ENCODE peak calls at places on chromosomes 16 and 17, in four cellular contexts. T is right lobe of liver, D is RPMI7951, B is fibroblast of the conjunctiva. J is an unnamed sample.

GRCh38 chr16:84603115-84603816 is 14.6 kb downstream of the COTL1 start:
- DNase-seq in D (peak), B (peak), T (no peak), J (no peak)

GRCh38 chr17:6677946-6678345 is 26.4 kb downstream of the C17orf100 start:
- DNase-seq in T (no peak), B (no peak), D (no peak), J (no peak)

GRCh38 chr17:9611557-9611956 is 33.8 kb upstream of the USP43 start:
- DNase-seq in T (no peak), B (no peak), D (no peak), J (no peak)

GRCh38 chr16:66421891-66422290 is 5.2 kb upstream of the BEAN1 start:
- DNase-seq in B (no peak), T (no peak), D (no peak), J (no peak)

GRCh38 chr17:2386400-2387085 is 14.3 kb downstream of the MNT start:
- DNase-seq in B (no peak), D (no peak), T (no peak), J (no peak)

GRCh38 chr16:1706386-1707192 is 594 bp downstream of the MAPK8IP3 start:
- DNase-seq in T (peak), D (peak), B (no peak), J (peak)

GRCh38 chr17:69414408-69415274 is at the start of gene MAP2K6:
- DNase-seq in T (peak), B (peak), D (peak), J (peak)

GRCh38 chr17:7856081-7856791 is 1.1 kb downstream of the NAA38 start:
- DNase-seq in D (peak), T (peak), B (no peak), J (no peak)

GRCh38 chr17:13182450-13182849 is 164.6 kb upstream of the ELAC2 start:
- DNase-seq in D (no peak), B (no peak), T (no peak), J (no peak)

GRCh38 chr16:84312783-84313382 is 18.2 kb downstream of the WFDC1 start:
- DNase-seq in T (no peak), B (no peak), D (no peak), J (no peak)

GRCh38 chr16:85490971-85491771 is 122.0 kb upstream of the GSE1 start:
- DNase-seq in T (no peak), D (no peak), B (no peak), J (no peak)

GRCh38 chr16:2385441-2385840 is 43.8 kb upstream of the CCNF start:
- DNase-seq in T (no peak), B (no peak), D (no peak), J (no peak)

GRCh38 chr17:81409190-81409935 is 14.1 kb downstream of the BAHCC1 start:
- DNase-seq in B (no peak), D (no peak), T (no peak), J (no peak)

GRCh38 chr16:57562066-57562465 is 19.6 kb downstream of the ADGRG5 start:
- DNase-seq in T (no peak), D (no peak), B (no peak), J (no peak)

GRCh38 chr17:50631908-50632571 is 2.6 kb upstream of the ABCC3 start:
- DNase-seq in T (no peak), B (no peak), D (no peak), J (no peak)

GRCh38 chr17:35084987-35085386 is 21.5 kb upstream of the RFFL start:
- DNase-seq in T (no peak), D (peak), B (no peak), J (no peak)

GRCh38 chr16:88662222-88662842 is 559 bp downstream of the MVD start:
- DNase-seq in T (no peak), B (no peak), D (no peak), J (no peak)

GRCh38 chr17:31202968-31203367 is 94.1 kb downstream of the OMG start:
- DNase-seq in B (no peak), T (no peak), D (no peak), J (no peak)

GRCh38 chr16:15446901-15447300 is 12.5 kb downstream of the BMERB1 start:
- DNase-seq in D (no peak), B (no peak), T (no peak), J (no peak)

GRCh38 chr16:57976331-57976796 is 5.4 kb upstream of the CNGB1 start:
- DNase-seq in D (no peak), T (no peak), B (no peak), J (no peak)

GRCh38 chr16:87431926-87432325 is 39.8 kb downstream of the MAP1LC3B start:
- DNase-seq in D (peak), B (peak), T (no peak), J (no peak)

GRCh38 chr16:78045865-78046581 is 23.7 kb downstream of the CLEC3A start:
- DNase-seq in B (peak), T (peak), D (peak), J (no peak)

GRCh38 chr17:27457731-27458523 is 1.7 kb downstream of the KSR1 start:
- DNase-seq in B (no peak), T (no peak), D (peak), J (no peak)

GRCh38 chr17:6374761-6375312 is 60.1 kb downstream of the AIPL1 start:
- DNase-seq in D (peak), B (no peak), T (no peak), J (no peak)

GRCh38 chr17:82734987-82735866 is at the start of gene FN3K:
- DNase-seq in B (no peak), D (peak), T (peak), J (no peak)

GRCh38 chr16:81818514-81819304 is 39.6 kb downstream of the PLCG2 start:
- DNase-seq in B (no peak), T (no peak), D (no peak), J (no peak)

GRCh38 chr17:12104831-12105230 is 84.2 kb downstream of the MAP2K4 start:
- DNase-seq in T (no peak), D (no peak), B (no peak), J (no peak)

GRCh38 chr17:9817086-9817485 is 4.8 kb downstream of the GSG1L2 start:
- DNase-seq in B (no peak), D (peak), T (no peak), J (no peak)

GRCh38 chr17:74367206-74367605 is at the start of gene GPR142:
- DNase-seq in D (no peak), T (no peak), B (no peak), J (no peak)

GRCh38 chr16:46986438-46986837 is 13.0 kb upstream of the DNAJA2 start:
- DNase-seq in D (no peak), T (no peak), B (no peak), J (no peak)

GRCh38 chr16:48511071-48511540 is 98.9 kb downstream of the N4BP1 start:
- DNase-seq in T (peak), B (peak), D (peak), J (no peak)

GRCh38 chr17:29826045-29826692 is 103.9 kb downstream of the SSH2 start:
- DNase-seq in T (no peak), B (no peak), D (no peak), J (no peak)

GRCh38 chr16:27829975-27830374 is 233.5 kb downstream of the GSG1L start:
- DNase-seq in T (no peak), B (no peak), D (no peak), J (no peak)